ENCODE peak calls at places on chromosomes 3 and 15, in nine cellular contexts. One of them, this sample, is unnamed.

GRCh38 chr3:53030864-53031445 is 14.9 kb downstream of the SFMBT1 start:
- DNase-seq in GM23248: no peak
- DNase-seq in neuronal stem cell: no peak
- DNase-seq in SK-N-MC: no peak
- DNase-seq in PC-3: no peak
- DNase-seq in Karpas-422: no peak
- DNase-seq in fibroblast of lung: no peak
- DNase-seq in mammary epithelial cell: peak; percentile 52
- DNase-seq in H1: peak; percentile 49
- DNase-seq in this sample: no peak

GRCh38 chr3:123342631-123343080 is 106.2 kb downstream of the ADCY5 start:
- DNase-seq in GM23248: no peak
- DNase-seq in neuronal stem cell: no peak
- DNase-seq in SK-N-MC: no peak
- DNase-seq in PC-3: no peak
- DNase-seq in Karpas-422: no peak
- DNase-seq in fibroblast of lung: no peak
- DNase-seq in mammary epithelial cell: no peak
- DNase-seq in H1: no peak
- DNase-seq in this sample: no peak

GRCh38 chr3:2838533-2839157 is 271.5 kb downstream of the IL5RA start:
- DNase-seq in GM23248: no peak
- DNase-seq in neuronal stem cell: no peak
- DNase-seq in SK-N-MC: peak; percentile 14
- DNase-seq in PC-3: no peak
- DNase-seq in Karpas-422: peak; percentile 56
- DNase-seq in fibroblast of lung: no peak
- DNase-seq in mammary epithelial cell: no peak
- DNase-seq in H1: no peak
- DNase-seq in this sample: no peak

GRCh38 chr3:161171113-161171512 is 50.0 kb upstream of the NMD3 start:
- DNase-seq in GM23248: peak; percentile 92
- DNase-seq in neuronal stem cell: no peak
- DNase-seq in SK-N-MC: no peak
- DNase-seq in PC-3: peak; percentile 71
- DNase-seq in Karpas-422: no peak
- DNase-seq in fibroblast of lung: peak; percentile 94
- DNase-seq in mammary epithelial cell: peak; percentile 60
- DNase-seq in H1: no peak
- DNase-seq in this sample: peak; percentile 76

GRCh38 chr15:69468241-69469121 is 15.9 kb downstream of the RPLP1 start:
- DNase-seq in GM23248: no peak
- DNase-seq in neuronal stem cell: no peak
- DNase-seq in SK-N-MC: no peak
- DNase-seq in PC-3: peak; percentile 93
- DNase-seq in Karpas-422: no peak
- DNase-seq in fibroblast of lung: peak; percentile 92
- DNase-seq in mammary epithelial cell: peak; percentile 97
- DNase-seq in H1: peak; percentile 26
- DNase-seq in this sample: no peak

GRCh38 chr15:100602822-100603393 is 519 bp downstream of the ASB7 start:
- DNase-seq in GM23248: peak; percentile 64
- DNase-seq in neuronal stem cell: no peak
- DNase-seq in SK-N-MC: no peak
- DNase-seq in PC-3: peak; percentile 12
- DNase-seq in Karpas-422: peak; percentile 78
- DNase-seq in fibroblast of lung: peak; percentile 42
- DNase-seq in mammary epithelial cell: peak; percentile 66
- DNase-seq in H1: peak; percentile 83
- DNase-seq in this sample: peak; percentile 32

GRCh38 chr15:27889258-27889657 is 209.9 kb downstream of the OCA2 start:
- DNase-seq in GM23248: no peak
- DNase-seq in neuronal stem cell: no peak
- DNase-seq in SK-N-MC: no peak
- DNase-seq in PC-3: peak; percentile 4
- DNase-seq in Karpas-422: no peak
- DNase-seq in fibroblast of lung: no peak
- DNase-seq in mammary epithelial cell: peak; percentile 1
- DNase-seq in H1: no peak
- DNase-seq in this sample: no peak

GRCh38 chr3:158731938-158732855 is at the start of gene RARRES1:
- DNase-seq in GM23248: peak; percentile 88
- DNase-seq in neuronal stem cell: peak; percentile 42
- DNase-seq in SK-N-MC: no peak
- DNase-seq in PC-3: no peak
- DNase-seq in Karpas-422: no peak
- DNase-seq in fibroblast of lung: peak; percentile 74
- DNase-seq in mammary epithelial cell: peak; percentile 70
- DNase-seq in H1: peak; percentile 76
- DNase-seq in this sample: peak; percentile 81

GRCh38 chr15:32718822-32719716 is 1.3 kb downstream of the GREM1 start:
- DNase-seq in GM23248: peak; percentile 75
- DNase-seq in neuronal stem cell: peak; percentile 20
- DNase-seq in SK-N-MC: no peak
- DNase-seq in PC-3: peak; percentile 16
- DNase-seq in Karpas-422: no peak
- DNase-seq in fibroblast of lung: peak; percentile 34
- DNase-seq in mammary epithelial cell: peak; percentile 13
- DNase-seq in H1: peak; percentile 73
- DNase-seq in this sample: peak; percentile 59

GRCh38 chr15:41927516-41927915 is 33.7 kb upstream of the SPTBN5 start:
- DNase-seq in GM23248: no peak
- DNase-seq in neuronal stem cell: no peak
- DNase-seq in SK-N-MC: peak; percentile 32
- DNase-seq in PC-3: no peak
- DNase-seq in Karpas-422: no peak
- DNase-seq in fibroblast of lung: no peak
- DNase-seq in mammary epithelial cell: no peak
- DNase-seq in H1: no peak
- DNase-seq in this sample: no peak

GRCh38 chr3:172023915-172024314 is 15.5 kb upstream of the FNDC3B start:
- DNase-seq in GM23248: no peak
- DNase-seq in neuronal stem cell: no peak
- DNase-seq in SK-N-MC: no peak
- DNase-seq in PC-3: no peak
- DNase-seq in Karpas-422: no peak
- DNase-seq in fibroblast of lung: no peak
- DNase-seq in mammary epithelial cell: no peak
- DNase-seq in H1: no peak
- DNase-seq in this sample: no peak

GRCh38 chr3:118447326-118447725 is 587.3 kb downstream of the IGSF11 start:
- DNase-seq in GM23248: no peak
- DNase-seq in neuronal stem cell: no peak
- DNase-seq in SK-N-MC: no peak
- DNase-seq in PC-3: no peak
- DNase-seq in Karpas-422: no peak
- DNase-seq in fibroblast of lung: no peak
- DNase-seq in mammary epithelial cell: no peak
- DNase-seq in H1: no peak
- DNase-seq in this sample: no peak

GRCh38 chr3:160956785-160957184 is 148.4 kb downstream of the B3GALNT1 start:
- DNase-seq in GM23248: peak; percentile 47
- DNase-seq in neuronal stem cell: no peak
- DNase-seq in SK-N-MC: no peak
- DNase-seq in PC-3: peak; percentile 74
- DNase-seq in Karpas-422: peak; percentile 61
- DNase-seq in fibroblast of lung: peak; percentile 23
- DNase-seq in mammary epithelial cell: peak; percentile 24
- DNase-seq in H1: no peak
- DNase-seq in this sample: peak; percentile 53

GRCh38 chr3:73061416-73061815 is at the start of gene EBLN2:
- DNase-seq in GM23248: no peak
- DNase-seq in neuronal stem cell: no peak
- DNase-seq in SK-N-MC: no peak
- DNase-seq in PC-3: no peak
- DNase-seq in Karpas-422: no peak
- DNase-seq in fibroblast of lung: no peak
- DNase-seq in mammary epithelial cell: no peak
- DNase-seq in H1: no peak
- DNase-seq in this sample: no peak

GRCh38 chr3:115698851-115699535 is 75.7 kb downstream of the GAP43 start:
- DNase-seq in GM23248: peak; percentile 19
- DNase-seq in neuronal stem cell: peak; percentile 18
- DNase-seq in SK-N-MC: no peak
- DNase-seq in PC-3: no peak
- DNase-seq in Karpas-422: no peak
- DNase-seq in fibroblast of lung: peak; percentile 64
- DNase-seq in mammary epithelial cell: peak; percentile 9
- DNase-seq in H1: peak; percentile 59
- DNase-seq in this sample: no peak

GRCh38 chr3:116837474-116837873 is 127.9 kb downstream of the TUSC7 start:
- DNase-seq in GM23248: no peak
- DNase-seq in neuronal stem cell: no peak
- DNase-seq in SK-N-MC: no peak
- DNase-seq in PC-3: no peak
- DNase-seq in Karpas-422: no peak
- DNase-seq in fibroblast of lung: no peak
- DNase-seq in mammary epithelial cell: no peak
- DNase-seq in H1: no peak
- DNase-seq in this sample: no peak

GRCh38 chr15:101675796-101676582 is 23.8 kb upstream of the TM2D3 start:
- DNase-seq in GM23248: peak; percentile 94
- DNase-seq in neuronal stem cell: peak; percentile 15
- DNase-seq in SK-N-MC: no peak
- DNase-seq in PC-3: peak; percentile 72
- DNase-seq in Karpas-422: peak; percentile 66
- DNase-seq in fibroblast of lung: peak; percentile 77
- DNase-seq in mammary epithelial cell: peak; percentile 61
- DNase-seq in H1: no peak
- DNase-seq in this sample: peak; percentile 77
- H3K9ac ChIP-seq in GM23248: peak overlapping the region; percentile 74
- H3K9ac ChIP-seq in neuronal stem cell: no peak overlapping the region
- H3K9ac ChIP-seq in SK-N-MC: no peak overlapping the region
- H3K9ac ChIP-seq in PC-3: no peak overlapping the region
- H3K9ac ChIP-seq in Karpas-422: peak overlapping the region; percentile 34
- H3K9ac ChIP-seq in fibroblast of lung: no peak overlapping the region
- H3K9ac ChIP-seq in mammary epithelial cell: no peak overlapping the region
- H3K9ac ChIP-seq in H1: no peak overlapping the region
- H3K9ac ChIP-seq in this sample: peak overlapping the region; percentile 25

GRCh38 chr15:57747206-57747605 is 40.7 kb downstream of the POLR2M start:
- DNase-seq in GM23248: no peak
- DNase-seq in neuronal stem cell: no peak
- DNase-seq in SK-N-MC: no peak
- DNase-seq in PC-3: no peak
- DNase-seq in Karpas-422: no peak
- DNase-seq in fibroblast of lung: no peak
- DNase-seq in mammary epithelial cell: no peak
- DNase-seq in H1: no peak
- DNase-seq in this sample: no peak
- H3K4me3 ChIP-seq in GM23248: no peak overlapping the region
- H3K4me3 ChIP-seq in neuronal stem cell: no peak overlapping the region
- H3K4me3 ChIP-seq in SK-N-MC: no peak overlapping the region
- H3K4me3 ChIP-seq in PC-3: no peak overlapping the region
- H3K4me3 ChIP-seq in Karpas-422: no peak overlapping the region
- H3K4me3 ChIP-seq in fibroblast of lung: no peak overlapping the region
- H3K4me3 ChIP-seq in mammary epithelial cell: no peak overlapping the region
- H3K4me3 ChIP-seq in H1: no peak overlapping the region
- H3K4me3 ChIP-seq in this sample: peak overlapping the region; percentile 68

GRCh38 chr3:126421573-126422119 is 26.9 kb downstream of the CFAP100 start:
- DNase-seq in GM23248: no peak
- DNase-seq in neuronal stem cell: no peak
- DNase-seq in SK-N-MC: no peak
- DNase-seq in PC-3: no peak
- DNase-seq in Karpas-422: no peak
- DNase-seq in fibroblast of lung: no peak
- DNase-seq in mammary epithelial cell: no peak
- DNase-seq in H1: peak; percentile 42
- DNase-seq in this sample: no peak
- H3K36me3 ChIP-seq in GM23248: no peaks in the 10 kb centered on the region
- H3K36me3 ChIP-seq in neuronal stem cell: no peaks in the 10 kb centered on the region
- H3K36me3 ChIP-seq in SK-N-MC: no peaks in the 10 kb centered on the region
- H3K36me3 ChIP-seq in PC-3: no peaks in the 10 kb centered on the region
- H3K36me3 ChIP-seq in Karpas-422: no peaks in the 10 kb centered on the region
- H3K36me3 ChIP-seq in fibroblast of lung: no peaks in the 10 kb centered on the region
- H3K36me3 ChIP-seq in mammary epithelial cell: no peaks in the 10 kb centered on the region
- H3K36me3 ChIP-seq in H1: no peaks in the 10 kb centered on the region
- H3K36me3 ChIP-seq in this sample: no peaks in the 10 kb centered on the region

GRCh38 chr3:8538904-8539303 is 37.3 kb downstream of the LMCD1 start:
- DNase-seq in GM23248: no peak
- DNase-seq in neuronal stem cell: no peak
- DNase-seq in SK-N-MC: no peak
- DNase-seq in PC-3: peak; percentile 11
- DNase-seq in Karpas-422: no peak
- DNase-seq in fibroblast of lung: peak; percentile 86
- DNase-seq in mammary epithelial cell: no peak
- DNase-seq in H1: no peak
- DNase-seq in this sample: peak; percentile 81
- H3K9ac ChIP-seq in GM23248: no peak overlapping the region
- H3K9ac ChIP-seq in neuronal stem cell: no peak overlapping the region
- H3K9ac ChIP-seq in SK-N-MC: no peak overlapping the region
- H3K9ac ChIP-seq in PC-3: no peak overlapping the region
- H3K9ac ChIP-seq in Karpas-422: no peak overlapping the region
- H3K9ac ChIP-seq in fibroblast of lung: no peak overlapping the region
- H3K9ac ChIP-seq in mammary epithelial cell: no peak overlapping the region
- H3K9ac ChIP-seq in H1: no peak overlapping the region
- H3K9ac ChIP-seq in this sample: peak overlapping the region; percentile 23

This sample was measured in adipocyte.